ENCODE peak calls at places on chromosomes 5 and 9, in seven cellular contexts. O, R, P, T, G, H and U are unnamed samples.

GRCh38 chr5:32960340-32961065 is 249.4 kb downstream of the NPR3 start:
- DNase-seq in O (no peak), R (no peak), P (no peak), T (no peak), G (no peak), H (no peak), U (no peak)

GRCh38 chr9:68860423-68860822 is 153.5 kb downstream of the PRKACG start:
- DNase-seq in O (no peak), R (no peak), P (no peak), T (no peak), G (no peak), H (no peak), U (no peak)

GRCh38 chr9:116737137-116737546 is 50.0 kb downstream of the TRIM32 start:
- DNase-seq in O (peak), R (peak), P (peak), T (peak), G (peak), H (peak), U (peak)

GRCh38 chr5:31962321-31962720 is 211.8 kb downstream of the GOLPH3 start:
- DNase-seq in O (no peak), R (no peak), P (no peak), T (no peak), G (no peak), H (no peak), U (peak)

GRCh38 chr9:15403155-15403554 is 19.5 kb upstream of the SNAPC3 start:
- DNase-seq in O (peak), R (no peak), P (no peak), T (no peak), G (no peak), H (peak), U (no peak)

GRCh38 chr5:1336106-1336561 is 8.8 kb downstream of the CLPTM1L start:
- DNase-seq in O (no peak), R (no peak), P (no peak), T (no peak), G (no peak), H (no peak), U (no peak)

GRCh38 chr5:24623018-24623417 is 21.8 kb downstream of the CDH10 start:
- DNase-seq in O (peak), R (no peak), P (no peak), T (no peak), G (no peak), H (no peak), U (no peak)

GRCh38 chr9:78320875-78321496 is 24.1 kb downstream of the PSAT1 start:
- DNase-seq in O (no peak), R (no peak), P (peak), T (no peak), G (no peak), H (no peak), U (no peak)

GRCh38 chr9:33858346-33858869 is 41.4 kb downstream of the UBE2R2 start:
- DNase-seq in O (no peak), R (no peak), P (no peak), T (no peak), G (no peak), H (no peak), U (no peak)

GRCh38 chr9:136537411-136537810 is 8.4 kb downstream of the NOTCH1 start:
- DNase-seq in O (no peak), R (no peak), P (no peak), T (no peak), G (no peak), H (no peak), U (no peak)

GRCh38 chr9:137030528-137030927 is 1.4 kb downstream of the FUT7 start:
- DNase-seq in O (no peak), R (peak), P (no peak), T (peak), G (no peak), H (no peak), U (peak)

GRCh38 chr5:35198096-35198495 is 32.2 kb downstream of the PRLR start:
- DNase-seq in O (no peak), R (no peak), P (no peak), T (no peak), G (no peak), H (no peak), U (no peak)

GRCh38 chr9:5440426-5440825 is 2.7 kb upstream of the PLGRKT start:
- DNase-seq in O (no peak), R (no peak), P (no peak), T (no peak), G (no peak), H (no peak), U (no peak)

GRCh38 chr9:112380771-112381181 is 868 bp downstream of the HSDL2 start:
- DNase-seq in O (no peak), R (no peak), P (no peak), T (no peak), G (no peak), H (no peak), U (no peak)